ENCODE peak calls at places on chromosomes 4 and X, in four cellular contexts. X, J, L and A are unnamed samples.
A peak's percentile ranks its signal among the peaks of the same experiment; 100 is the strongest.

GRCh38 chrX:40173662-40174593 is 76.2 kb upstream of the BCOR start:
- DNase-seq in X (no peak), J (peak; percentile 38), L (peak; percentile 39), A (peak; percentile 61)

GRCh38 chr4:3291969-3292570 is 751 bp upstream of the RGS12 start:
- DNase-seq in X (peak; percentile 91), J (peak; percentile 74), L (peak; percentile 42), A (peak; percentile 69)

GRCh38 chr4:156764145-156764544 is 207.5 kb downstream of the PDGFC start:
- DNase-seq in X (no peak), J (no peak), L (peak; percentile 51), A (no peak)

GRCh38 chrX:43121637-43122036 is 343.7 kb upstream of the PPP1R2C start:
- DNase-seq in X (no peak), J (no peak), L (peak; percentile 2), A (no peak)

GRCh38 chr4:13541176-13541604 is 3.1 kb downstream of the NKX3-2 start:
- DNase-seq in X (no peak), J (no peak), L (no peak), A (no peak)

GRCh38 chrX:1468250-1468772 is 15.6 kb upstream of the ASMTL start:
- DNase-seq in X (peak; percentile 66), J (peak; percentile 71), L (no peak), A (no peak)

GRCh38 chrX:134364711-134365110 is 95.3 kb upstream of the HPRT1 start:
- DNase-seq in X (no peak), J (no peak), L (no peak), A (no peak)

GRCh38 chrX:69156638-69157037 is 8.6 kb downstream of the PJA1 start:
- DNase-seq in X (no peak), J (no peak), L (no peak), A (no peak)

GRCh38 chrX:107700317-107700774 is 72.0 kb downstream of the PRPS1 start:
- DNase-seq in X (no peak), J (no peak), L (peak; percentile 82), A (no peak)

GRCh38 chr4:179145746-179146530 is 1703.7 kb upstream of the AGA start:
- DNase-seq in X (no peak), J (no peak), L (no peak), A (no peak)

GRCh38 chr4:18292411-18292810 is 270.9 kb upstream of the LCORL start:
- DNase-seq in X (no peak), J (no peak), L (no peak), A (no peak)

GRCh38 chrX:40169193-40170086 is 71.7 kb upstream of the BCOR start:
- DNase-seq in X (no peak), J (peak; percentile 80), L (peak; percentile 83), A (peak; percentile 40)

GRCh38 chrX:41563881-41564280 is 116.7 kb downstream of the NYX start:
- DNase-seq in X (no peak), J (no peak), L (no peak), A (no peak)

GRCh38 chr4:8391972-8392371 is 48.6 kb downstream of the ACOX3 start:
- DNase-seq in X (no peak), J (peak; percentile 53), L (peak; percentile 94), A (peak; percentile 22)

GRCh38 chr4:7513731-7514130 is 79.0 kb upstream of the PSAPL1 start:
- DNase-seq in X (no peak), J (no peak), L (peak; percentile 15), A (peak; percentile 13)

GRCh38 chr4:176498857-176499256 is 179.1 kb downstream of the SPCS3 start:
- DNase-seq in X (no peak), J (no peak), L (peak; percentile 14), A (no peak)

GRCh38 chrX:97616883-97617510 is 733.3 kb downstream of the RPA4 start:
- DNase-seq in X (no peak), J (no peak), L (peak; percentile 63), A (no peak)

GRCh38 chrX:108032944-108033343 is 11.9 kb upstream of the VSIG1 start:
- DNase-seq in X (no peak), J (no peak), L (no peak), A (no peak)

GRCh38 chr4:107937040-107937439 is 5.7 kb downstream of the CYP2U1 start:
- DNase-seq in X (no peak), J (no peak), L (no peak), A (no peak)
- H3K4me3 ChIP-seq in X (no peak overlapping the region), J (no peak overlapping the region), L (no peak overlapping the region), A (no peak overlapping the region)

GRCh38 chrX:149718757-149719156 is 6.9 kb downstream of the MAGEA11 start:
- DNase-seq in X (no peak), J (no peak), L (no peak), A (no peak)
- H3K4me3 ChIP-seq in X (no peak overlapping the region), J (no peak overlapping the region), L (no peak overlapping the region), A (no peak overlapping the region)

DNA sequence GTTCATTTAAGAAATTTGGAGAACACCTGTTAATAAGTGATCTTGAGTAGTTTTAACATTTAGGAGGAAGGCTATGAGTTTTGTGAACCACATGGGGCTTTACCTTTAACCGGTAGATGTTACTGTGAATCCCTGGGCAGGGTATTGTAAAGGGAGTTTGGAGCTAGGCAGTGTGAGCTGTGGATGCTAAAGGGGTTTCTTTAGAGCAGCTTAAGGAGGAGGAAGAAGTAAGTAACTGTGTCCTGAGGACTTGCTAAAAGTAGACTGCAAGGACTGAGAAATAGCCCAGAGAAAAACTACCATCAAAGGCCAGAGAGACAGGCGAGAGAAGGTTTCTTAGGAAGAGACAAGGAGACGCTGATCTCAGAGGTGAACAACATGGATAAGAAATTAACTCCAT is 5.6 kb downstream of the RHOH start:
- DNase-seq in X (no peak), J (no peak), L (no peak), A (no peak)
- H3K4me3 ChIP-seq in X (no peak overlapping the region), J (no peak overlapping the region), L (no peak overlapping the region), A (no peak overlapping the region)

GRCh38 chr4:81032174-81032551 is 1.7 kb downstream of the BMP3 start:
- DNase-seq in X (no peak), J (no peak), L (no peak), A (no peak)
- H3K4me3 ChIP-seq in X (no peak overlapping the region), J (peak overlapping the region; percentile 62), L (no peak overlapping the region), A (no peak overlapping the region)

GRCh38 chr4:56410247-56410646 is 23.0 kb upstream of the AASDH start:
- DNase-seq in X (no peak), J (peak; percentile 17), L (peak; percentile 98), A (peak; percentile 77)
- H3K4me3 ChIP-seq in X (no peak overlapping the region), J (peak overlapping the region; percentile 27), L (no peak overlapping the region), A (no peak overlapping the region)

DNA sequence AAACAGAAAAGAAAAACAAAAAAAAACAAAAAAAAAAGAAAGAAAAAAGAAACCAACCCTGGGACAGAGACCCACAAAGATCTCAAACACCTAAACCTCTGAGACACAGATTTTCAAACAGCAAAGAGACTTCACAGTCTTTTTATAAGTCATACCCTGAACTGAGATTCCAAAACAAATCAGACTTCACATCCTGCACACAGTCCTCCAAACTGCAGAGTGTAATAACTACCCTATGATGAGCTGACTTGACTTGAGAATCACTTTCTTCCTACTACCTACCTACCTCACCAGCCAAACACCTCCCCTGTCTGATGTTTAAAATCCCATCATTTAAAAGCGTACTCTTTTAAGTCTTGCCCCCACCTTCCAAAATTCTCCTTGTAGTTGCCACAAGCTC is 25.2 kb upstream of the GLOD5 start:
- DNase-seq in X (no peak), J (no peak), L (no peak), A (no peak)
- H3K4me3 ChIP-seq in X (no peak overlapping the region), J (no peak overlapping the region), L (peak overlapping the region; percentile 32), A (no peak overlapping the region)